ENCODE peak calls at places on chromosome 4, in six cellular contexts. T, M, C, A, W and Z are unnamed samples. For H3K27me3, the result is how much of the 10 kb centered on the place peaks cover.

GRCh38 chr4:48153791-48154550 is 19.9 kb upstream of the TXK start:
- DNase-seq in T (no peak), M (no peak), C (no peak), A (no peak), W (no peak), Z (no peak)

GRCh38 chr4:47410271-47410670 is 53.2 kb downstream of the COMMD8 start:
- DNase-seq in T (no peak), M (no peak), C (no peak), A (no peak), W (no peak), Z (no peak)

GRCh38 chr4:151013491-151013890 is 1.6 kb downstream of the LRBA start:
- DNase-seq in T (no peak), M (no peak), C (no peak), A (no peak), W (no peak), Z (no peak)

GRCh38 chr4:26289421-26289820 is 31.4 kb upstream of the RBPJ start:
- DNase-seq in T (no peak), M (no peak), C (no peak), A (no peak), W (no peak), Z (no peak)

GRCh38 chr4:159235779-159236368 is 133.0 kb downstream of the RAPGEF2 start:
- DNase-seq in T (no peak), M (no peak), C (no peak), A (no peak), W (no peak), Z (no peak)

GRCh38 chr4:174423257-174423944 is 98.9 kb downstream of the HPGD start:
- DNase-seq in T (peak), M (no peak), C (no peak), A (peak), W (no peak), Z (no peak)

GRCh38 chr4:47471064-47471463 is 7.6 kb upstream of the COMMD8 start:
- DNase-seq in T (no peak), M (no peak), C (no peak), A (no peak), W (no peak), Z (no peak)

GRCh38 chr4:99847362-99847976 is 30.8 kb downstream of the DAPP1 start:
- DNase-seq in T (no peak), M (no peak), C (no peak), A (peak), W (no peak), Z (no peak)

GRCh38 chr4:39045791-39046221 is 13.6 kb upstream of the TMEM156 start:
- DNase-seq in T (no peak), M (no peak), C (no peak), A (peak), W (no peak), Z (no peak)

GRCh38 chr4:123256901-123257300 is 139.7 kb upstream of the SPRY1 start:
- DNase-seq in T (no peak), M (no peak), C (no peak), A (no peak), W (no peak), Z (no peak)

GRCh38 chr4:56907009-56907408 is 691 bp upstream of the REST start:
- DNase-seq in T (peak), M (no peak), C (no peak), A (peak), W (peak), Z (no peak)

GRCh38 chr4:32226201-32226600 is 1506.0 kb downstream of the PCDH7 start:
- DNase-seq in T (no peak), M (no peak), C (no peak), A (no peak), W (no peak), Z (no peak)

GRCh38 chr4:162645381-162645780 is 481.6 kb upstream of the FSTL5 start:
- DNase-seq in T (peak), M (no peak), C (no peak), A (no peak), W (no peak), Z (no peak)

GRCh38 chr4:138982754-138983153 is 32.8 kb upstream of the NOCT start:
- DNase-seq in T (no peak), M (no peak), C (no peak), A (no peak), W (no peak), Z (no peak)
- H3K4me3 ChIP-seq in T (no peak), M (no peak), C (no peak), A (no peak), W (no peak), Z (no peak)

DNA sequence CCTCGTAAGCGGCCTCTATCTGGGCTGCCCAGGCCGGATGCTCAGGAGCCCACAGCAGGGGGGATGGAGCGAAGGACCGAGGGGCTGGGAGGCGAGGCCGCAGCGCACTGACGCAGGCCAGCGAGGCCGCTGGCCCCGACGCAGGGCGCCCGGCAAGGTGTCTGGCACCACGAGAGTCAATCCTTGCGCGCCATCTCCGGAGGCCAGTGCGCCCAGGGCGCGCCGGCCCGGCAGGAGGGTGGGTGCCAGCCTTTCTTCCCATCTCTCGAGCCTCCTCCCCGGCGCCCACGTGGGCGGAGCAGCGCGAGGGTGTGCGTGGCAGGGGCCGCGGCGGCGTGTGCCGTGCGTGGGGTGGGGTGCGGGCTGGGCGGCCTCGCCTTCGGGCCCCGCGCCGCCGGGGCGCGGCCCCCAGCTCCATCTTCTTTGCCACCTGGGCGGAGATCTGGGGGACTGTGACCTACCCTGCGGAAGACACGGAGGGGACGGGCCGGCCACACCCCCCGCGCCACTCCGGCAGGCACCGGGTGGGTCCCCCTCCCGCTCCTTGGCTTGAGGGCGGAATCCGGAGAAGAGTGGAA is 916 bp downstream of the JAKMIP1 start:
- DNase-seq in T (peak), M (no peak), C (peak), A (peak), W (no peak), Z (no peak)
- H3K27me3 ChIP-seq in T (under half), M (half or more), C (under half), A (under half), W (half or more), Z (under half)

DNA sequence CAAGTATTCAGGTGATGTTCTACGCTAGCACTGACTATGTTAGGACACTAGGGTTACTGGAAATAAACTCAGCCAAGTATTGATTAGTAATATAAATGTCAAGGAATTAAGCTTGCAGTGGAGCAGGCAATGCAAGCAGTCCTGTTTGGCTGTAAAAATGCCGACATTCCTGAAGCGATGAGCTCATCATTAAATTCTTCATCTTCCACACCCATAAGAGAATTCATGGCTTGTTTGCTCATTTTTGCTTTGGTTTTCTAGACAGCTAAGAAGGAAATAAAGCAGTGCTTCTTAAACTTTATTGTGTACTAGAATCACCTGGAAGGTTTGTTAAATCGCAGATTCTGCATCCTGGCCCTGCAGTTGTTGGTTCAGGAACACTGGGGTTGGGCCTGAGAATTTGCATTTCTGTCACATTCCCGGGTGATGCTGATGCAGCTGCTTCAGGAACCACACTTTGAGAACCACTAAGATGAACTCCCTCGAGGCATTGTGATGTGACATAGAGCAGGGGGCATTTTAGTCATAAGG is 17.8 kb downstream of the ANXA3 start:
- DNase-seq in T (no peak), M (no peak), C (no peak), A (no peak), W (no peak), Z (no peak)
- H3K27ac ChIP-seq in T (no peak), M (peak), C (peak), A (no peak), W (no peak), Z (no peak)

GRCh38 chr4:108533876-108534275 is 86.5 kb upstream of the RPL34 start:
- DNase-seq in T (no peak), M (no peak), C (no peak), A (no peak), W (no peak), Z (no peak)

GRCh38 chr4:108529984-108530901 is 90.1 kb upstream of the RPL34 start:
- DNase-seq in T (no peak), M (no peak), C (no peak), A (no peak), W (no peak), Z (no peak)

GRCh38 chr4:108533245-108533844 is 87.0 kb upstream of the RPL34 start:
- DNase-seq in T (no peak), M (no peak), C (no peak), A (no peak), W (no peak), Z (no peak)

GRCh38 chr4:108531461-108531860 is 88.9 kb upstream of the RPL34 start:
- DNase-seq in T (no peak), M (no peak), C (no peak), A (no peak), W (no peak), Z (no peak)

DNA sequence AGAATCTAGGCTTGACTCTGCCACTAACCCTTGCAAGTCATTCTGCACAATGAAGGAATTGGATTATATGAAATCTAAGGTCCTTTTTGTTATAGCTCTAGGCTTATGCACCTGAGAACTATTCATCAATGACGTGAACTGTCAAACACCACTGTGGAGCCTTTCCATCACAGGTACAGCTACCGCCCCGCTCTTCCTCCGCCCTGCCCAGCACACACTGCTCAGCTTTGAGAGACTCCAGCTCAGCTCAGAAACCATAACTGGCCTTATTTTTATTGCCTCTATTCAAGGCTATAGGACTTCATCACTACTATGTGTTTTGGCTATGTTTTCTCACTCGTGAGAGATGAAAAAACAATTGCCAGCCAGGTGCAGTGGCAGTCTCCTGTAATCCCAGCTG is 88.2 kb upstream of the RPL34 start:
- DNase-seq in T (no peak), M (no peak), C (no peak), A (no peak), W (peak), Z (no peak)
- H3K4me3 ChIP-seq in T (no peak), M (no peak), C (no peak), A (no peak), W (no peak), Z (no peak)

DNA sequence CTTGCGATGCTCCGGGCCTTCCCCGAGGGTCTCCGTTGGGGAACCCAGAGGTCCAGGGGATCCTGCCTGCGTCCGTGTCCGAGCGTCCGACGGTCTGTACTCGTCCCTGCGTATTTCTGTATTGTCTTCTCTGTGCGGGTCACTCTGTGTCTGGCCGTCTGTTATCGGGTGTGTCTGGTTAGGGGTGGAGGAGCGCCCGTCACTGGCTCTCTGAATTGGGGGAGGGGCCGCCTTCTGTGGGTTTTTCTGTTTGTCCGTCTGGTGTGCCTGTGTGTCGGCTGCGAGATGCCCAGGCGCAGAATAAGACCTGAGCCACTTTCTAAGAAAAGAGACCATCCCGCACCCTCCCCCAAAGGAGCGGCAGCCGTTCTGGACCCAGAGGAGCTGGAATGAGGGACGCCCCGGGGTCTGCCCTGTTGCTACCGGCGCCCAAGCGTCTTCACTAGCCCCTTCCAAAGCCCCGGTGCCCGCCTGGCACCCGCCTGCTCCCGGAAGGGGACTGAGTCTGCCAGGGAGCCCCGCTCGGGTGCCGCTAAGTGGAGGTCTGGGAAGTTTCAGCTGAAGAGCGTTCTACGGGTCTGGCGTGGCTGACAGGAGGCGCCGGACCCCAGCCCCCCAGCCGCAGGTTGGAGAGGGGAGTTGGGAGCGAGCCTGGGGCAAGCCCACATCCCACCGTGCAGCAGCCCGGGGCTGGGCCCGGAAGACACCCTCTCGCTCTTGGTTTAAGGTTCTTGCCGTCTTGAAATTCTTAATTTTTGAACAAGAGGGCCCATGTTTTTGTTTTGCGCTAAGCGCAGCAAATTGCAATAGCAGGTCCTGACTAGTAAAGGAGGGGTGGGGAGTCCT is 1.0 kb upstream of the OTOP1 start:
- DNase-seq in T (no peak), M (no peak), C (no peak), A (no peak), W (no peak), Z (no peak)
- H3K27me3 ChIP-seq in T (half or more), M (half or more), C (under half), A (under half), W (half or more), Z (under half)

GRCh38 chr4:105472871-105473339 is 957 bp downstream of the PPA2 start:
- DNase-seq in T (no peak), M (no peak), C (no peak), A (no peak), W (no peak), Z (no peak)
- H3K27ac ChIP-seq in T (peak), M (peak), C (peak), A (peak), W (peak), Z (peak)

GRCh38 chr4:186701273-186701672 is 22.4 kb downstream of the FAT1 start:
- DNase-seq in T (peak), M (peak), C (no peak), A (no peak), W (no peak), Z (no peak)
- H3K4me3 ChIP-seq in T (no peak), M (peak), C (no peak), A (no peak), W (no peak), Z (peak)

GRCh38 chr4:83536649-83537352 is 893 bp downstream of the GPAT3 start:
- DNase-seq in T (no peak), M (no peak), C (peak), A (no peak), W (peak), Z (no peak)

GRCh38 chr4:83535945-83536648 is at the start of gene GPAT3:
- DNase-seq in T (peak), M (peak), C (peak), A (peak), W (peak), Z (peak)

DNA sequence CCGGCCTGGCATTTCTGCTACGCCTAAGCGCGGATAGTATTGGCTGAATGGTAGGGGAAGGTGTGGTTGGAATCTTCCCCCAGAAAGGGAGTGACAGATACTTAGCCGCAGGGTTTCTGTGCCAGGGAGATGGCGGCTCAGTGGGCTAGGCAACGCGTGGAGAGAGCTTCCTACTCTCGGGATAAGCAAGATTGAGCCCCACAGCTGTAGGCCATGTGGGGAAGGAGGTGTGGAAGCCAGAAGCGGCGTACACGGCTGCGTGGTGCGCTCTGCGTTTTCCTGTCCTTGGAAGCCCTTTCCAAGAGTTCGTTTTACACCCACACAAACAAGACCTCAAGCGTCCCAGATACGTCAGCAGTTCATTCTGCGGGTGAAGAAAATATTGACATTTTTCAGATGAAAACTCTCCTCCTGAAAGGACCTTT is 376 bp upstream of the GPAT3 start:
- DNase-seq in T (peak), M (peak), C (peak), A (peak), W (peak), Z (peak)
- H3K27me3 ChIP-seq in T (half or more), M (under half), C (under half), A (under half), W (under half), Z (under half)